ENCODE peak calls at places on chromosomes 5 and 9, in seven cellular contexts. One of them, this sample, is unnamed.
A peak's percentile ranks its signal among the peaks of the same experiment; 100 is the strongest.

GRCh38 chr5:150407097-150407720 is 5.5 kb downstream of the CD74 start:
- DNase-seq in heart right ventricle: no peak
- DNase-seq in neuronal stem cell: no peak
- DNase-seq in GM23248: no peak
- DNase-seq in hepatocyte: no peak
- DNase-seq in stomach: no peak
- DNase-seq in GM23338: no peak
- DNase-seq in this sample: no peak

GRCh38 chr9:95429948-95430620 is 86.7 kb downstream of the PTCH1 start:
- DNase-seq in heart right ventricle: no peak
- DNase-seq in neuronal stem cell: no peak
- DNase-seq in GM23248: no peak
- DNase-seq in hepatocyte: no peak
- DNase-seq in stomach: no peak
- DNase-seq in GM23338: no peak
- DNase-seq in this sample: no peak

GRCh38 chr5:159515909-159516415 is 185.7 kb upstream of the IL12B start:
- DNase-seq in heart right ventricle: peak; percentile 17
- DNase-seq in neuronal stem cell: peak; percentile 59
- DNase-seq in GM23248: peak; percentile 56
- DNase-seq in hepatocyte: peak; percentile 69
- DNase-seq in stomach: peak; percentile 74
- DNase-seq in GM23338: peak; percentile 71
- DNase-seq in this sample: peak; percentile 62

GRCh38 chr9:123642291-123643278 is 286.6 kb downstream of the CRB2 start:
- DNase-seq in heart right ventricle: peak; percentile 58
- DNase-seq in neuronal stem cell: no peak
- DNase-seq in GM23248: no peak
- DNase-seq in hepatocyte: peak; percentile 73
- DNase-seq in stomach: peak; percentile 74
- DNase-seq in GM23338: no peak
- DNase-seq in this sample: peak; percentile 83

GRCh38 chr5:62082370-62082778 is 223.6 kb upstream of the KIF2A start:
- DNase-seq in heart right ventricle: no peak
- DNase-seq in neuronal stem cell: no peak
- DNase-seq in GM23248: peak; percentile 79
- DNase-seq in hepatocyte: no peak
- DNase-seq in stomach: no peak
- DNase-seq in GM23338: no peak
- DNase-seq in this sample: no peak

GRCh38 chr9:6047020-6047419 is 31.6 kb upstream of the RANBP6 start:
- DNase-seq in heart right ventricle: no peak
- DNase-seq in neuronal stem cell: no peak
- DNase-seq in GM23248: peak; percentile 5
- DNase-seq in hepatocyte: no peak
- DNase-seq in stomach: no peak
- DNase-seq in GM23338: no peak
- DNase-seq in this sample: no peak

GRCh38 chr9:132637351-132637750 is 32.4 kb downstream of the DDX31 start:
- DNase-seq in heart right ventricle: no peak
- DNase-seq in neuronal stem cell: no peak
- DNase-seq in GM23248: no peak
- DNase-seq in hepatocyte: no peak
- DNase-seq in stomach: no peak
- DNase-seq in GM23338: no peak
- DNase-seq in this sample: no peak

GRCh38 chr9:94783121-94783664 is 56.7 kb downstream of the AOPEP start:
- DNase-seq in heart right ventricle: peak; percentile 86
- DNase-seq in neuronal stem cell: peak; percentile 58
- DNase-seq in GM23248: peak; percentile 94
- DNase-seq in hepatocyte: peak; percentile 91
- DNase-seq in stomach: peak; percentile 80
- DNase-seq in GM23338: peak; percentile 95
- DNase-seq in this sample: peak; percentile 90

GRCh38 chr9:116002181-116002580 is 151.4 kb upstream of the PAPPA start:
- DNase-seq in heart right ventricle: no peak
- DNase-seq in neuronal stem cell: no peak
- DNase-seq in GM23248: no peak
- DNase-seq in hepatocyte: no peak
- DNase-seq in stomach: no peak
- DNase-seq in GM23338: no peak
- DNase-seq in this sample: no peak

GRCh38 chr5:173204185-173204979 is 30.6 kb downstream of the NKX2-5 start:
- DNase-seq in heart right ventricle: no peak
- DNase-seq in neuronal stem cell: no peak
- DNase-seq in GM23248: peak; percentile 61
- DNase-seq in hepatocyte: peak; percentile 26
- DNase-seq in stomach: no peak
- DNase-seq in GM23338: peak; percentile 40
- DNase-seq in this sample: no peak

GRCh38 chr5:64592942-64593341 is 87.1 kb downstream of the RGS7BP start:
- DNase-seq in heart right ventricle: no peak
- DNase-seq in neuronal stem cell: no peak
- DNase-seq in GM23248: no peak
- DNase-seq in hepatocyte: no peak
- DNase-seq in stomach: no peak
- DNase-seq in GM23338: no peak
- DNase-seq in this sample: no peak

GRCh38 chr5:59831341-59831989 is 62.1 kb downstream of the PDE4D start:
- DNase-seq in heart right ventricle: no peak
- DNase-seq in neuronal stem cell: no peak
- DNase-seq in GM23248: no peak
- DNase-seq in hepatocyte: no peak
- DNase-seq in stomach: no peak
- DNase-seq in GM23338: no peak
- DNase-seq in this sample: no peak

GRCh38 chr9:136324501-136325300 is 2.6 kb upstream of the GPSM1 start:
- DNase-seq in heart right ventricle: peak; percentile 50
- DNase-seq in neuronal stem cell: no peak
- DNase-seq in GM23248: no peak
- DNase-seq in hepatocyte: no peak
- DNase-seq in stomach: peak; percentile 86
- DNase-seq in GM23338: no peak
- DNase-seq in this sample: peak; percentile 62

DNA sequence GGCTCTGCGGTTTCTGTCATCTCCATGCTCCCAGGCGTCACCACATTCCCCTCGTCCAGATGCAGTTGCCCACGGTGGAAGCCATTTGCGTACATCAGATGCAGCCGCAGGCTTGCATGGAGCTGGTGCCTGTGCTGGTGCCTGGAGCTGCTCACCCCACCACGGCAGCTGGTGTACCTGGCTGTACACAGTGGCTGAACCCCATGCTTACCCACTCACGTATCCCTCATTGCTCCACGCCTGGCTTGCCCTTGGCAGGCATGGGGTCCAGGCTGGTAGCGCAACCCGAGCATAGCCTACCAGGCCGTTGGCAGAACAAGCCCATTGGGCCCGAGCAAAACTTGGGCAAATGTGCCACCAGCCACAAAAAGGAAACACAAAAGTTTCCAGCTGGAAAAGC is 159.5 kb downstream of the GHR start:
- DNase-seq in heart right ventricle: no peak
- DNase-seq in neuronal stem cell: no peak
- DNase-seq in GM23248: no peak
- DNase-seq in hepatocyte: no peak
- DNase-seq in stomach: no peak
- DNase-seq in GM23338: no peak
- DNase-seq in this sample: no peak
- H3K4me1 ChIP-seq in heart right ventricle: peaks cover 19% of the 10 kb centered on the region
- H3K4me1 ChIP-seq in neuronal stem cell: no peaks in the 10 kb centered on the region
- H3K4me1 ChIP-seq in GM23248: no peaks in the 10 kb centered on the region
- H3K4me1 ChIP-seq in hepatocyte: peaks cover 13% of the 10 kb centered on the region
- H3K4me1 ChIP-seq in stomach: peaks cover 11% of the 10 kb centered on the region
- H3K4me1 ChIP-seq in GM23338: no peaks in the 10 kb centered on the region
- H3K4me1 ChIP-seq in this sample: peaks cover 13% of the 10 kb centered on the region

GRCh38 chr5:138502121-138502520 is 36.8 kb downstream of the EGR1 start:
- DNase-seq in heart right ventricle: no peak
- DNase-seq in neuronal stem cell: no peak
- DNase-seq in GM23248: peak; percentile 74
- DNase-seq in hepatocyte: no peak
- DNase-seq in stomach: no peak
- DNase-seq in GM23338: no peak
- DNase-seq in this sample: no peak

GRCh38 chr5:138503487-138504270 is 38.4 kb downstream of the EGR1 start:
- DNase-seq in heart right ventricle: peak; percentile 47
- DNase-seq in neuronal stem cell: peak; percentile 57
- DNase-seq in GM23248: peak; percentile 80
- DNase-seq in hepatocyte: peak; percentile 80
- DNase-seq in stomach: peak; percentile 44
- DNase-seq in GM23338: peak; percentile 87
- DNase-seq in this sample: no peak

GRCh38 chr5:138506370-138507113 is 36.5 kb downstream of the ETF1 start:
- DNase-seq in heart right ventricle: no peak
- DNase-seq in neuronal stem cell: no peak
- DNase-seq in GM23248: no peak
- DNase-seq in hepatocyte: no peak
- DNase-seq in stomach: no peak
- DNase-seq in GM23338: no peak
- DNase-seq in this sample: no peak

GRCh38 chr5:138502521-138502920 is 37.2 kb downstream of the EGR1 start:
- DNase-seq in heart right ventricle: no peak
- DNase-seq in neuronal stem cell: no peak
- DNase-seq in GM23248: no peak
- DNase-seq in hepatocyte: no peak
- DNase-seq in stomach: no peak
- DNase-seq in GM23338: no peak
- DNase-seq in this sample: no peak

GRCh38 chr5:138504799-138505198 is 38.2 kb downstream of the ETF1 start:
- DNase-seq in heart right ventricle: peak; percentile 60
- DNase-seq in neuronal stem cell: no peak
- DNase-seq in GM23248: peak; percentile 42
- DNase-seq in hepatocyte: no peak
- DNase-seq in stomach: peak; percentile 47
- DNase-seq in GM23338: no peak
- DNase-seq in this sample: no peak
- H3K27ac ChIP-seq in heart right ventricle: peak overlapping the region; percentile 58
- H3K27ac ChIP-seq in neuronal stem cell: no peak overlapping the region
- H3K27ac ChIP-seq in GM23248: no peak overlapping the region
- H3K27ac ChIP-seq in hepatocyte: peak overlapping the region; percentile 20
- H3K27ac ChIP-seq in stomach: peak overlapping the region; percentile 47
- H3K27ac ChIP-seq in GM23338: peak overlapping the region; percentile 84
- H3K27ac ChIP-seq in this sample: no peak overlapping the region

DNA sequence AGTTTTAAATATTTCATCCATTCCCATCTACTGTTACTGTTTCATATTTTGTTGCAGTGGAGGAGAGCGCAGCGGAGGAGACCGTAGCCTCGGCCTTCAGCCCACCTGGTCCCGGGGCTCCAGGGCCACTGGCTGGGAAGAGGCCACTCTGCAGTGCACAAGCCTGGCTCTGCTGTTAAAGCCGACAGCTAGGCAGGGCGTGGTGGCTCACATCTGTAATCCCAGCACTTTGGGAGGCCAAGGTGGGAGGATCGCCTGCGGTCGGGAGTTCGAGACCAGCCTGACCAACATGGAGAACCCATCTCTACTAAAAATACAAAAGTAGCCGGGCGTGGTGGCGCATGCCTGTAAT is 19.5 kb downstream of the LPCAT1 start:
- DNase-seq in heart right ventricle: no peak
- DNase-seq in neuronal stem cell: no peak
- DNase-seq in GM23248: no peak
- DNase-seq in hepatocyte: no peak
- DNase-seq in stomach: no peak
- DNase-seq in GM23338: no peak
- DNase-seq in this sample: no peak
- H3K4me1 ChIP-seq in heart right ventricle: peaks cover 19% of the 10 kb centered on the region
- H3K4me1 ChIP-seq in neuronal stem cell: peaks cover 11% of the 10 kb centered on the region
- H3K4me1 ChIP-seq in GM23248: no peaks in the 10 kb centered on the region
- H3K4me1 ChIP-seq in hepatocyte: no peaks in the 10 kb centered on the region
- H3K4me1 ChIP-seq in stomach: peaks cover 39% of the 10 kb centered on the region
- H3K4me1 ChIP-seq in GM23338: peaks cover 34% of the 10 kb centered on the region
- H3K4me1 ChIP-seq in this sample: no peaks in the 10 kb centered on the region

DNA sequence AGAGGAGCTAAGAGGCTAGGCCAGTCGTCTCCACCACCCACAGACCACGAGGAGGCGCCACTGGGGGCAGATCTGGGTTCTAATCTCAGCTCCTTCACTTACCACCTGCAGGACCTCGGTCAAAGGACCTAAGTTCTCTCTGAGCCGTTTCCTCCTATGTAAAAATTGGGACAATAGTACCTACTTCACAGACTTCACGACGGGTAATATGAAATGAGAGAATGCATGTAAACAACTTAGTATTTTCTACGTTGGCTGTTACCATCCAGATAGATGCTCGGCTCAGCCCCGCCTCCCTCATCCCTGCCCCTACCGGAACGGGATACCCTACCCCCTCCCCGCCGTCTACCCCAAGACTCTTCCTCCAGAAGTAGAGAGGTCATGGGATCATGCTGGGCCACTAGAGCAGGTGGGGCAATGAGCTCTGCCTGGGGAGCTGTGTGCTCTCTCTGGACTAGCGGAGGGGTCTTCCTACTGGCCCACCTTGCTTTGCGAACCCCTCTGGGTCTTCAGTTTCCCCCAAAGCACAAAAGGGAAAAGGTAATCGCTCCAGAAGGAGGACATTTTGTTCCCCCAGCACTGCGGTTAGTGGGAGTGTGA is 541 bp downstream of the GNPDA1 start:
- DNase-seq in heart right ventricle: peak; percentile 32
- DNase-seq in neuronal stem cell: no peak
- DNase-seq in GM23248: peak; percentile 65
- DNase-seq in hepatocyte: peak; percentile 48
- DNase-seq in stomach: peak; percentile 43
- DNase-seq in GM23338: peak; percentile 81
- DNase-seq in this sample: peak; percentile 49
- H3K27ac ChIP-seq in heart right ventricle: peak overlapping the region; percentile 93
- H3K27ac ChIP-seq in neuronal stem cell: no peak overlapping the region
- H3K27ac ChIP-seq in GM23248: no peak overlapping the region
- H3K27ac ChIP-seq in hepatocyte: peak overlapping the region; percentile 81
- H3K27ac ChIP-seq in stomach: peak overlapping the region; percentile 90
- H3K27ac ChIP-seq in GM23338: peak overlapping the region; percentile 72
- H3K27ac ChIP-seq in this sample: peak overlapping the region; percentile 54

DNA sequence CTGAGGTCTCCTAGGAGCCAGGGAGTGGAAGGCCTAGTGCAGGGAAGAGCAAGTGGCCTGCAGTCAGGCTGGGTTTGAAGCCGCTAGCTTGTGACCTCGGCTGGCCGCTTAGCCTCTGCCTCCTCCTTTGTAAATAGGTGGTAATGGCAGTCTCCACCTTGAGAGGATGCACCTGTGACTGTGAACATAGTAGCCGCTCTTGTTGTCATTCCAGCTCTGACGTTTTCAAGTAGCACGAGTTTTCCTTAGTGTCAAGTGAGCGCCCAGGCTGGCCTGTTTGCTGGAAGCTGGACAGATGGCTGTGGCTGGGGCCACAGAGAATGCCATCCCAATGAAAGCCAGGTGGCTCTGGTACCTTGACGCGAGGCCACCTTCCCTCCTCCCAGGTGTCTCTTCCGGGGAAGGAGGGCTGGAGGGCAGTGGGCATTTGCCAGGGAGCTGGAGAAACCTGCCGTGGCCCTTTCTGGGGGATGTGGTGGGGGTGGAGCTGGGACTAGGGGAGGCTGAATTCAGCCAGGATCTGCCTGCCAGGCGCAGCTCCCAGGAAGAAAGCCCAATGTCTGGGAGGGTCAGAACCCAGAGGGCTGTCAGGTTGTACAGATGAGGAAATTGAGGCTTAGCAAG is 2.5 kb downstream of the ASS1 start:
- DNase-seq in heart right ventricle: no peak
- DNase-seq in neuronal stem cell: no peak
- DNase-seq in GM23248: no peak
- DNase-seq in hepatocyte: no peak
- DNase-seq in stomach: no peak
- DNase-seq in GM23338: no peak
- DNase-seq in this sample: no peak
- H3K4me1 ChIP-seq in heart right ventricle: peaks cover 69% of the 10 kb centered on the region
- H3K4me1 ChIP-seq in neuronal stem cell: peaks cover 38% of the 10 kb centered on the region
- H3K4me1 ChIP-seq in GM23248: peaks cover 37% of the 10 kb centered on the region
- H3K4me1 ChIP-seq in hepatocyte: peaks cover 54% of the 10 kb centered on the region
- H3K4me1 ChIP-seq in stomach: peaks cover 67% of the 10 kb centered on the region
- H3K4me1 ChIP-seq in GM23338: peaks cover 46% of the 10 kb centered on the region
- H3K4me1 ChIP-seq in this sample: peaks cover 8% of the 10 kb centered on the region

GRCh38 chr5:139461698-139462097 is 845 bp downstream of the ECSCR start:
- DNase-seq in heart right ventricle: no peak
- DNase-seq in neuronal stem cell: no peak
- DNase-seq in GM23248: peak; percentile 84
- DNase-seq in hepatocyte: no peak
- DNase-seq in stomach: no peak
- DNase-seq in GM23338: no peak
- DNase-seq in this sample: no peak
- H3K27ac ChIP-seq in heart right ventricle: peak overlapping the region; percentile 96
- H3K27ac ChIP-seq in neuronal stem cell: no peak overlapping the region
- H3K27ac ChIP-seq in GM23248: peak overlapping the region; percentile 9
- H3K27ac ChIP-seq in hepatocyte: no peak overlapping the region
- H3K27ac ChIP-seq in stomach: peak overlapping the region; percentile 39
- H3K27ac ChIP-seq in GM23338: no peak overlapping the region
- H3K27ac ChIP-seq in this sample: peak overlapping the region; percentile 89

This sample was measured in lung.